ENCODE peak calls at places on chromosomes 5 and 9, in seven cellular contexts. One of them, this sample, is unnamed.

GRCh38 chr9:129069128-129069824 is 11.6 kb upstream of the DOLPP1 start:
- DNase-seq in IMR-90: no peak
- DNase-seq in mesenchymal stem cell: no peak
- DNase-seq in H1: no peak
- DNase-seq in mesendoderm: peak; percentile 18
- DNase-seq in trophoblast cell: peak; percentile 33
- DNase-seq in H9: no peak
- DNase-seq in this sample: no peak

GRCh38 chr5:85823462-85824426 is 794.0 kb upstream of the COX7C start:
- DNase-seq in IMR-90: no peak
- DNase-seq in mesenchymal stem cell: no peak
- DNase-seq in H1: no peak
- DNase-seq in mesendoderm: peak; percentile 5
- DNase-seq in trophoblast cell: peak; percentile 63
- DNase-seq in H9: no peak
- DNase-seq in this sample: no peak

GRCh38 chr5:43037929-43038510 is 2.1 kb downstream of the ANXA2R start:
- DNase-seq in IMR-90: peak; percentile 92
- DNase-seq in mesenchymal stem cell: peak; percentile 62
- DNase-seq in H1: no peak
- DNase-seq in mesendoderm: peak; percentile 55
- DNase-seq in trophoblast cell: no peak
- DNase-seq in H9: no peak
- DNase-seq in this sample: no peak

GRCh38 chr9:93645921-93646639 is 69.7 kb downstream of the PHF2 start:
- DNase-seq in IMR-90: no peak
- DNase-seq in mesenchymal stem cell: no peak
- DNase-seq in H1: no peak
- DNase-seq in mesendoderm: no peak
- DNase-seq in trophoblast cell: no peak
- DNase-seq in H9: no peak
- DNase-seq in this sample: no peak

GRCh38 chr5:39547548-39548154 is 122.9 kb upstream of the DAB2 start:
- DNase-seq in IMR-90: peak; percentile 68
- DNase-seq in mesenchymal stem cell: peak; percentile 71
- DNase-seq in H1: no peak
- DNase-seq in mesendoderm: peak; percentile 63
- DNase-seq in trophoblast cell: peak; percentile 89
- DNase-seq in H9: no peak
- DNase-seq in this sample: peak; percentile 41

GRCh38 chr9:98627291-98627690 is 81.4 kb downstream of the GABBR2 start:
- DNase-seq in IMR-90: peak; percentile 70
- DNase-seq in mesenchymal stem cell: peak; percentile 9
- DNase-seq in H1: no peak
- DNase-seq in mesendoderm: peak; percentile 21
- DNase-seq in trophoblast cell: no peak
- DNase-seq in H9: no peak
- DNase-seq in this sample: no peak

GRCh38 chr5:25858019-25858418 is 1180.4 kb downstream of the CDH9 start:
- DNase-seq in IMR-90: no peak
- DNase-seq in mesenchymal stem cell: no peak
- DNase-seq in H1: peak; percentile 89
- DNase-seq in mesendoderm: peak; percentile 61
- DNase-seq in trophoblast cell: no peak
- DNase-seq in H9: peak; percentile 88
- DNase-seq in this sample: no peak

GRCh38 chr9:125074976-125075375 is 68.4 kb downstream of the SCAI start:
- DNase-seq in IMR-90: peak; percentile 75
- DNase-seq in mesenchymal stem cell: peak; percentile 16
- DNase-seq in H1: no peak
- DNase-seq in mesendoderm: no peak
- DNase-seq in trophoblast cell: peak; percentile 12
- DNase-seq in H9: no peak
- DNase-seq in this sample: no peak

GRCh38 chr9:96515629-96516470 is 65.9 kb downstream of the HABP4 start:
- DNase-seq in IMR-90: peak; percentile 22
- DNase-seq in mesenchymal stem cell: peak; percentile 11
- DNase-seq in H1: no peak
- DNase-seq in mesendoderm: no peak
- DNase-seq in trophoblast cell: peak; percentile 70
- DNase-seq in H9: no peak
- DNase-seq in this sample: no peak

GRCh38 chr5:67095346-67095871 is 101.2 kb downstream of the CD180 start:
- DNase-seq in IMR-90: peak; percentile 33
- DNase-seq in mesenchymal stem cell: peak; percentile 88
- DNase-seq in H1: no peak
- DNase-seq in mesendoderm: peak; percentile 38
- DNase-seq in trophoblast cell: no peak
- DNase-seq in H9: no peak
- DNase-seq in this sample: no peak

GRCh38 chr5:178359738-178360137 is 127.1 kb upstream of the PHYKPL start:
- DNase-seq in IMR-90: no peak
- DNase-seq in mesenchymal stem cell: no peak
- DNase-seq in H1: no peak
- DNase-seq in mesendoderm: no peak
- DNase-seq in trophoblast cell: no peak
- DNase-seq in H9: no peak
- DNase-seq in this sample: no peak

GRCh38 chr5:69450116-69450515 is 35.2 kb downstream of the MARVELD2 start:
- DNase-seq in IMR-90: peak; percentile 96
- DNase-seq in mesenchymal stem cell: peak; percentile 26
- DNase-seq in H1: no peak
- DNase-seq in mesendoderm: no peak
- DNase-seq in trophoblast cell: peak; percentile 88
- DNase-seq in H9: no peak
- DNase-seq in this sample: no peak

GRCh38 chr9:85024374-85024773 is 354.8 kb downstream of the NTRK2 start:
- DNase-seq in IMR-90: no peak
- DNase-seq in mesenchymal stem cell: no peak
- DNase-seq in H1: no peak
- DNase-seq in mesendoderm: no peak
- DNase-seq in trophoblast cell: no peak
- DNase-seq in H9: no peak
- DNase-seq in this sample: no peak

GRCh38 chr5:116696356-116696755 is 121.7 kb upstream of the SEMA6A start:
- DNase-seq in IMR-90: no peak
- DNase-seq in mesenchymal stem cell: peak; percentile 30
- DNase-seq in H1: no peak
- DNase-seq in mesendoderm: peak; percentile 50
- DNase-seq in trophoblast cell: no peak
- DNase-seq in H9: no peak
- DNase-seq in this sample: peak; percentile 26

GRCh38 chr5:77210091-77211012 is at the start of gene PDE8B:
- DNase-seq in IMR-90: no peak
- DNase-seq in mesenchymal stem cell: no peak
- DNase-seq in H1: peak; percentile 63
- DNase-seq in mesendoderm: no peak
- DNase-seq in trophoblast cell: no peak
- DNase-seq in H9: peak; percentile 45
- DNase-seq in this sample: no peak

GRCh38 chr5:134138416-134139376 is 24.2 kb downstream of the TCF7 start:
- DNase-seq in IMR-90: peak; percentile 69
- DNase-seq in mesenchymal stem cell: peak; percentile 54
- DNase-seq in H1: peak; percentile 39
- DNase-seq in mesendoderm: no peak
- DNase-seq in trophoblast cell: peak; percentile 72
- DNase-seq in H9: peak; percentile 23
- DNase-seq in this sample: no peak

GRCh38 chr9:136667940-136668760 is 5.4 kb downstream of the EGFL7 start:
- DNase-seq in IMR-90: no peak
- DNase-seq in mesenchymal stem cell: no peak
- DNase-seq in H1: no peak
- DNase-seq in mesendoderm: no peak
- DNase-seq in trophoblast cell: no peak
- DNase-seq in H9: no peak
- DNase-seq in this sample: no peak

GRCh38 chr5:10250804-10251276 is 760 bp downstream of the CCT5 start:
- DNase-seq in IMR-90: peak; percentile 41
- DNase-seq in mesenchymal stem cell: peak; percentile 54
- DNase-seq in H1: no peak
- DNase-seq in mesendoderm: peak; percentile 42
- DNase-seq in trophoblast cell: no peak
- DNase-seq in H9: no peak
- DNase-seq in this sample: no peak

GRCh38 chr5:6572086-6572824 is 60.6 kb downstream of the NSUN2 start:
- DNase-seq in IMR-90: no peak
- DNase-seq in mesenchymal stem cell: no peak
- DNase-seq in H1: no peak
- DNase-seq in mesendoderm: no peak
- DNase-seq in trophoblast cell: no peak
- DNase-seq in H9: no peak
- DNase-seq in this sample: no peak
- H4K8ac ChIP-seq in IMR-90: no peak overlapping the region
- H4K8ac ChIP-seq in mesenchymal stem cell: no peak overlapping the region
- H4K8ac ChIP-seq in H1: no peak overlapping the region
- H4K8ac ChIP-seq in mesendoderm: no peak overlapping the region
- H4K8ac ChIP-seq in trophoblast cell: no peak overlapping the region
- H4K8ac ChIP-seq in H9: no peak overlapping the region
- H4K8ac ChIP-seq in this sample: no peak overlapping the region

GRCh38 chr9:77877976-77878375 is 153.6 kb downstream of the GNAQ start:
- DNase-seq in IMR-90: no peak
- DNase-seq in mesenchymal stem cell: no peak
- DNase-seq in H1: no peak
- DNase-seq in mesendoderm: no peak
- DNase-seq in trophoblast cell: no peak
- DNase-seq in H9: no peak
- DNase-seq in this sample: no peak
- H4K8ac ChIP-seq in IMR-90: no peak overlapping the region
- H4K8ac ChIP-seq in mesenchymal stem cell: no peak overlapping the region
- H4K8ac ChIP-seq in H1: no peak overlapping the region
- H4K8ac ChIP-seq in mesendoderm: no peak overlapping the region
- H4K8ac ChIP-seq in trophoblast cell: no peak overlapping the region
- H4K8ac ChIP-seq in H9: no peak overlapping the region
- H4K8ac ChIP-seq in this sample: no peak overlapping the region

DNA sequence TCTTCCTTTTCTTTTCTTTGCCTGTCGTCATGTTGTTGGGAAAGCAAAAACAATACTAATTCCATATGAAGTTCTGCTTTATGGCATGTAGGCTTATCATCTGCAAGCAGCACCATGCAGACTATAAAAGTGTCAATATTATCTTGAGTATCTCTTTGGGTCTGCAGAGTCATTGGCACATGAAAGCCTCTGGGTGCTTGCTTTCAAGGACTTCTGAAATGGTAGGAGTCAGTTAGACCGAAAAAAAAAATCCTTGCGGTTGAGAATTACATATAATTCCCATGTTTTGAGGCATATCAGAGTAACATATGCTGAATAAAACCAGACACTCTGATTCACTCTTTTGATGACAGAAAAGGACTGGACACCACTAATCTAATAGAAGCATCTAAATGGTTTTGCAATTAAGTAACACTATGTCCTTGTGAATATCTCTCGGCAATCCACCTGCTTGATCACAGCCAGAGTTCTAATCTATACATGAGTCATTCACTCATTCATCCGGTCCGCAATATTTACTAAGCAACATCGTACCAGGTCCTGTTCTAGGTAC is 44.4 kb downstream of the GNAQ start:
- DNase-seq in IMR-90: no peak
- DNase-seq in mesenchymal stem cell: no peak
- DNase-seq in H1: no peak
- DNase-seq in mesendoderm: no peak
- DNase-seq in trophoblast cell: peak; percentile 46
- DNase-seq in H9: no peak
- DNase-seq in this sample: no peak
- H4K8ac ChIP-seq in IMR-90: no peak overlapping the region
- H4K8ac ChIP-seq in mesenchymal stem cell: no peak overlapping the region
- H4K8ac ChIP-seq in H1: no peak overlapping the region
- H4K8ac ChIP-seq in mesendoderm: no peak overlapping the region
- H4K8ac ChIP-seq in trophoblast cell: no peak overlapping the region
- H4K8ac ChIP-seq in H9: no peak overlapping the region
- H4K8ac ChIP-seq in this sample: no peak overlapping the region

DNA sequence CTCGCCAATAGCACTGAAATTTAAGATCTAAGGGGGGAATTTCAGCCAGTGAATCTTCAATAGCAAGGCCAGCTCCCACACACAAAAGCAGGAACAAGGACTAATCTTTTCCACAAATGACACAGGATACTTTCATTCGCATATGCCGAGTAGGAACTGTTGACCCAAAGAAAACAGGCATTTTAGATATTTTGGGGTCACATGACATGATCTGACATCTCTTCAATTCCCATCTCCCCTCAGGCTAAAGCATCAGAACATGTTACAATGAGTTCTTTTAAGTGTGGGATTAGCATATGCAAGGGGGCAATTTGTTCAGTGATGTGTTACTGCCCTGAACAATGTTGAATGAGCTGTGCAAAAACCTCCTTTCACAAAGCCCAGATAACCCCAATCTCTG is 68.2 kb downstream of the TLE1 start:
- DNase-seq in IMR-90: no peak
- DNase-seq in mesenchymal stem cell: no peak
- DNase-seq in H1: no peak
- DNase-seq in mesendoderm: no peak
- DNase-seq in trophoblast cell: no peak
- DNase-seq in H9: no peak
- DNase-seq in this sample: peak; percentile 41
- H4K8ac ChIP-seq in IMR-90: no peak overlapping the region
- H4K8ac ChIP-seq in mesenchymal stem cell: no peak overlapping the region
- H4K8ac ChIP-seq in H1: no peak overlapping the region
- H4K8ac ChIP-seq in mesendoderm: no peak overlapping the region
- H4K8ac ChIP-seq in trophoblast cell: no peak overlapping the region
- H4K8ac ChIP-seq in H9: no peak overlapping the region
- H4K8ac ChIP-seq in this sample: no peak overlapping the region

GRCh38 chr9:131589993-131590392 is 44.7 kb downstream of the PRRT1B start:
- DNase-seq in IMR-90: no peak
- DNase-seq in mesenchymal stem cell: no peak
- DNase-seq in H1: no peak
- DNase-seq in mesendoderm: no peak
- DNase-seq in trophoblast cell: no peak
- DNase-seq in H9: no peak
- DNase-seq in this sample: no peak
- H4K8ac ChIP-seq in IMR-90: no peak overlapping the region
- H4K8ac ChIP-seq in mesenchymal stem cell: no peak overlapping the region
- H4K8ac ChIP-seq in H1: no peak overlapping the region
- H4K8ac ChIP-seq in mesendoderm: no peak overlapping the region
- H4K8ac ChIP-seq in trophoblast cell: no peak overlapping the region
- H4K8ac ChIP-seq in H9: no peak overlapping the region
- H4K8ac ChIP-seq in this sample: no peak overlapping the region

DNA sequence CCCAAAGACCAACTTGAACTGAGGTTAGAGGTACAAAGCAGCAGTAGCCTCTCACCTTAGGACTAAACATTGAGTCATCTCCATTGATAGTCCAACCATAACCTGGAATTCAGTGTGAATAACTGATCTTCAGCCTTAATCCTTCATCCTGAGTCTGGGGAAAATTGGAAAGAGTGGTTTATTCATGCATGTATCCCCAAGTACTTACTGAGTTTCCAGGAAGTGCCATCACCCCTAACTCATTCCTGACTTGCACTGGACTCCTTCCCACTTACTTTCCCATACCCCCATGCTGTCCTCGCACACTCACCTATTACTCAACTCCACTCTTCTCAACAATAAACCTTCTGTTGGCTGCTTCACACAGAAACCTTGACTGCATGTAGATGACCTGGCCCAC is 161.4 kb upstream of the ZNF462 start:
- DNase-seq in IMR-90: no peak
- DNase-seq in mesenchymal stem cell: no peak
- DNase-seq in H1: no peak
- DNase-seq in mesendoderm: no peak
- DNase-seq in trophoblast cell: no peak
- DNase-seq in H9: no peak
- DNase-seq in this sample: no peak
- H4K8ac ChIP-seq in IMR-90: no peak overlapping the region
- H4K8ac ChIP-seq in mesenchymal stem cell: no peak overlapping the region
- H4K8ac ChIP-seq in H1: no peak overlapping the region
- H4K8ac ChIP-seq in mesendoderm: no peak overlapping the region
- H4K8ac ChIP-seq in trophoblast cell: no peak overlapping the region
- H4K8ac ChIP-seq in H9: no peak overlapping the region
- H4K8ac ChIP-seq in this sample: no peak overlapping the region